ENCODE peak calls at places on chromosomes 12 and 14, in ten cellular contexts. B, W, O, R, V, Y, P, A, X and D are unnamed samples.

GRCh38 chr12:90216815-90217214 is 508.2 kb upstream of the ATP2B1 start:
- DNase-seq in B (no peak), W (no peak), O (no peak), R (no peak), V (no peak), Y (peak), P (no peak), A (no peak), X (no peak), D (no peak)

GRCh38 chr12:51937941-51938340 is 13.6 kb upstream of the ACVR1B start:
- DNase-seq in B (no peak), W (peak), O (no peak), R (no peak), V (no peak), Y (no peak), P (no peak), A (no peak), X (no peak), D (no peak)

GRCh38 chr12:62191747-62192485 is 68.3 kb upstream of the USP15 start:
- DNase-seq in B (no peak), W (peak), O (peak), R (no peak), V (no peak), Y (peak), P (peak), A (no peak), X (peak), D (no peak)

GRCh38 chr14:61453103-61453767 is 131.9 kb downstream of the PRKCH start:
- DNase-seq in B (no peak), W (no peak), O (no peak), R (no peak), V (no peak), Y (no peak), P (peak), A (no peak), X (no peak), D (no peak)

GRCh38 chr12:120118710-120119097 is 2.2 kb upstream of the RAB35 start:
- DNase-seq in B (no peak), W (no peak), O (no peak), R (no peak), V (no peak), Y (peak), P (no peak), A (no peak), X (no peak), D (no peak)

GRCh38 chr14:43001729-43002128 is 1395.1 kb downstream of the LRFN5 start:
- DNase-seq in B (no peak), W (no peak), O (no peak), R (no peak), V (no peak), Y (no peak), P (no peak), A (no peak), X (no peak), D (no peak)

GRCh38 chr14:90739318-90740077 is 76.7 kb downstream of the TTC7B start:
- DNase-seq in B (no peak), W (peak), O (no peak), R (no peak), V (no peak), Y (no peak), P (no peak), A (no peak), X (no peak), D (no peak)

GRCh38 chr14:96493178-96493577 is 9.0 kb upstream of the PAPOLA start:
- DNase-seq in B (no peak), W (no peak), O (no peak), R (no peak), V (no peak), Y (no peak), P (no peak), A (no peak), X (no peak), D (no peak)

GRCh38 chr12:95004610-95005009 is 1.1 kb upstream of the NDUFA12 start:
- DNase-seq in B (no peak), W (no peak), O (no peak), R (no peak), V (no peak), Y (peak), P (no peak), A (no peak), X (no peak), D (no peak)

GRCh38 chr14:69151458-69152180 is 1.3 kb downstream of the DCAF5 start:
- DNase-seq in B (peak), W (peak), O (peak), R (peak), V (peak), Y (peak), P (peak), A (peak), X (peak), D (peak)

GRCh38 chr14:97827746-97828145 is 1030.6 kb downstream of the VRK1 start:
- DNase-seq in B (no peak), W (no peak), O (peak), R (no peak), V (no peak), Y (no peak), P (no peak), A (no peak), X (no peak), D (no peak)

GRCh38 chr12:51820721-51821422 is 27.6 kb downstream of the FIGNL2 start:
- DNase-seq in B (no peak), W (peak), O (peak), R (peak), V (peak), Y (no peak), P (peak), A (no peak), X (peak), D (peak)

GRCh38 chr12:3715999-3716398 is 36.9 kb downstream of the CRACR2A start:
- DNase-seq in B (no peak), W (no peak), O (no peak), R (no peak), V (no peak), Y (no peak), P (no peak), A (no peak), X (no peak), D (no peak)

GRCh38 chr12:50842637-50843493 is at the start of gene TMPRSS12:
- DNase-seq in B (no peak), W (no peak), O (no peak), R (peak), V (peak), Y (peak), P (no peak), A (no peak), X (peak), D (no peak)